ENCODE peak calls at places on chromosomes 4 and X, in nine cellular contexts. I is IMR-90; T is adrenal gland; Y is Right ventricle myocardium superior; F is iris pigment epithelial cell; C is cardiac muscle cell; X is NCI-H1105; U is H54; G is activated T-cell treated with anti-CD3 and anti-CD28 coated beads, Interleukin-2, amount 50 U/mL, for 72 hours. N is an unnamed sample.

GRCh38 chr4:54232151-54232688 is 3.1 kb downstream of the PDGFRA start:
- DNase-seq in U (no peak), C (peak), F (peak), G (no peak), T (no peak), I (no peak), Y (peak), X (no peak), N (no peak)

GRCh38 chr4:154164931-154165839 is 326.4 kb downstream of the DCHS2 start:
- DNase-seq in F (peak), I (peak), U (no peak), G (peak), X (no peak), C (peak), T (no peak), Y (no peak), N (no peak)

GRCh38 chrX:16300831-16301230 is 133.6 kb downstream of the MAGEB17 start:
- DNase-seq in U (no peak), T (no peak), I (no peak), F (no peak), Y (no peak), C (no peak), X (no peak), G (no peak), N (no peak)

GRCh38 chrX:13647709-13648212 is 5.2 kb upstream of the TCEANC start:
- DNase-seq in C (peak), F (peak), U (no peak), T (peak), Y (peak), X (no peak), G (peak), I (peak), N (no peak)

GRCh38 chrX:119410854-119411253 is 11.7 kb downstream of the SLC25A43 start:
- DNase-seq in I (no peak), X (no peak), C (no peak), T (no peak), U (no peak), Y (no peak), F (no peak), G (no peak), N (no peak)

GRCh38 chrX:2183193-2183725 is 317.5 kb downstream of the DHRSX start:
- DNase-seq in F (no peak), U (peak), T (no peak), G (no peak), Y (no peak), C (no peak), I (no peak), X (no peak), N (no peak)

GRCh38 chr4:182749768-182750167 is 167.4 kb downstream of the DCTD start:
- DNase-seq in U (no peak), X (peak), I (peak), G (no peak), F (peak), Y (no peak), T (no peak), C (no peak), N (no peak)

GRCh38 chrX:67563469-67564448 is 19.9 kb downstream of the AR start:
- DNase-seq in C (peak), Y (no peak), T (no peak), G (no peak), F (peak), I (peak), U (no peak), X (no peak), N (no peak)

GRCh38 chr4:17317526-17317925 is 194.4 kb downstream of the QDPR start:
- DNase-seq in I (no peak), F (no peak), T (no peak), X (no peak), C (no peak), U (no peak), G (no peak), Y (no peak), N (no peak)

GRCh38 chr4:23741586-23742240 is 148.1 kb downstream of the PPARGC1A start:
- DNase-seq in X (no peak), F (no peak), Y (no peak), I (no peak), C (no peak), T (no peak), G (no peak), U (no peak), N (no peak)

GRCh38 chrX:130975947-130976346 is 72.9 kb upstream of the ENOX2 start:
- DNase-seq in Y (no peak), X (peak), F (peak), U (no peak), I (peak), G (peak), T (peak), C (peak), N (peak)

GRCh38 chrX:19593684-19594083 is 78.4 kb upstream of the MAP3K15 start:
- DNase-seq in G (no peak), C (peak), F (peak), Y (no peak), T (no peak), I (peak), X (peak), U (no peak), N (no peak)

GRCh38 chrX:130658310-130658709 is 244.7 kb downstream of the ENOX2 start:
- DNase-seq in I (no peak), F (no peak), X (no peak), U (no peak), G (no peak), T (no peak), Y (no peak), C (no peak), N (no peak)

GRCh38 chr4:184370711-184371389 is 103.5 kb downstream of the IRF2 start:
- DNase-seq in T (no peak), Y (no peak), X (no peak), G (no peak), I (peak), U (no peak), C (peak), F (peak), N (no peak)

GRCh38 chr4:110055014-110055768 is 142.5 kb downstream of the EGF start:
- DNase-seq in X (no peak), G (peak), U (no peak), C (no peak), T (no peak), Y (no peak), F (peak), I (peak), N (no peak)